ENCODE peak calls at places on chromosomes 4 and X, in ten cellular contexts. One of them, this sample, is unnamed.

GRCh38 chr4:115249808-115250207 is 136.4 kb upstream of the NDST4 start:
- DNase-seq in uterus: no peak
- DNase-seq in substantia nigra: no peak
- DNase-seq in A673: no peak
- DNase-seq in transverse colon: no peak
- DNase-seq in dorsolateral prefrontal cortex: no peak
- DNase-seq in lung: no peak
- DNase-seq in adrenal gland: no peak
- DNase-seq in ascending aorta: no peak
- DNase-seq in fibroblast of lung: no peak
- DNase-seq in this sample: no peak

GRCh38 chr4:39227906-39228305 is 45.6 kb downstream of the WDR19 start:
- DNase-seq in uterus: no peak
- DNase-seq in substantia nigra: no peak
- DNase-seq in A673: no peak
- DNase-seq in transverse colon: no peak
- DNase-seq in dorsolateral prefrontal cortex: no peak
- DNase-seq in lung: no peak
- DNase-seq in adrenal gland: no peak
- DNase-seq in ascending aorta: no peak
- DNase-seq in fibroblast of lung: no peak
- DNase-seq in this sample: no peak

GRCh38 chrX:14056201-14056600 is 26.5 kb upstream of the GEMIN8 start:
- DNase-seq in uterus: no peak
- DNase-seq in substantia nigra: no peak
- DNase-seq in A673: no peak
- DNase-seq in transverse colon: no peak
- DNase-seq in dorsolateral prefrontal cortex: no peak
- DNase-seq in lung: no peak
- DNase-seq in adrenal gland: no peak
- DNase-seq in ascending aorta: no peak
- DNase-seq in fibroblast of lung: no peak
- DNase-seq in this sample: no peak

GRCh38 chr4:167509551-167509950 is 275.3 kb upstream of the SPOCK3 start:
- DNase-seq in uterus: no peak
- DNase-seq in substantia nigra: no peak
- DNase-seq in A673: no peak
- DNase-seq in transverse colon: no peak
- DNase-seq in dorsolateral prefrontal cortex: no peak
- DNase-seq in lung: no peak
- DNase-seq in adrenal gland: no peak
- DNase-seq in ascending aorta: no peak
- DNase-seq in fibroblast of lung: no peak
- DNase-seq in this sample: no peak

GRCh38 chrX:95885074-95885473 is 799.6 kb upstream of the DIAPH2 start:
- DNase-seq in uterus: no peak
- DNase-seq in substantia nigra: no peak
- DNase-seq in A673: peak
- DNase-seq in transverse colon: peak
- DNase-seq in dorsolateral prefrontal cortex: no peak
- DNase-seq in lung: no peak
- DNase-seq in adrenal gland: no peak
- DNase-seq in ascending aorta: peak
- DNase-seq in fibroblast of lung: peak
- DNase-seq in this sample: no peak

GRCh38 chr4:139154538-139154937 is 22.5 kb downstream of the ELF2 start:
- DNase-seq in uterus: no peak
- DNase-seq in substantia nigra: no peak
- DNase-seq in A673: no peak
- DNase-seq in transverse colon: no peak
- DNase-seq in dorsolateral prefrontal cortex: no peak
- DNase-seq in lung: no peak
- DNase-seq in adrenal gland: no peak
- DNase-seq in ascending aorta: no peak
- DNase-seq in fibroblast of lung: no peak
- DNase-seq in this sample: no peak

GRCh38 chr4:141501931-141502330 is 134.5 kb upstream of the IL15 start:
- DNase-seq in uterus: no peak
- DNase-seq in substantia nigra: no peak
- DNase-seq in A673: peak
- DNase-seq in transverse colon: no peak
- DNase-seq in dorsolateral prefrontal cortex: no peak
- DNase-seq in lung: no peak
- DNase-seq in adrenal gland: no peak
- DNase-seq in ascending aorta: no peak
- DNase-seq in fibroblast of lung: peak
- DNase-seq in this sample: no peak

GRCh38 chrX:41116948-41117347 is 31.7 kb downstream of the USP9X start:
- DNase-seq in uterus: no peak
- DNase-seq in substantia nigra: no peak
- DNase-seq in A673: peak
- DNase-seq in transverse colon: no peak
- DNase-seq in dorsolateral prefrontal cortex: no peak
- DNase-seq in lung: no peak
- DNase-seq in adrenal gland: no peak
- DNase-seq in ascending aorta: no peak
- DNase-seq in fibroblast of lung: no peak
- DNase-seq in this sample: no peak

GRCh38 chr4:7044415-7044930 is 1.3 kb downstream of the TADA2B start:
- DNase-seq in uterus: no peak
- DNase-seq in substantia nigra: no peak
- DNase-seq in A673: no peak
- DNase-seq in transverse colon: no peak
- DNase-seq in dorsolateral prefrontal cortex: no peak
- DNase-seq in lung: no peak
- DNase-seq in adrenal gland: peak
- DNase-seq in ascending aorta: no peak
- DNase-seq in fibroblast of lung: no peak
- DNase-seq in this sample: no peak

GRCh38 chr4:7048642-7049041 is 5.5 kb downstream of the TADA2B start:
- DNase-seq in uterus: no peak
- DNase-seq in substantia nigra: no peak
- DNase-seq in A673: no peak
- DNase-seq in transverse colon: no peak
- DNase-seq in dorsolateral prefrontal cortex: no peak
- DNase-seq in lung: no peak
- DNase-seq in adrenal gland: no peak
- DNase-seq in ascending aorta: no peak
- DNase-seq in fibroblast of lung: no peak
- DNase-seq in this sample: no peak

GRCh38 chr4:7046971-7047370 is 3.8 kb downstream of the TADA2B start:
- DNase-seq in uterus: no peak
- DNase-seq in substantia nigra: no peak
- DNase-seq in A673: no peak
- DNase-seq in transverse colon: no peak
- DNase-seq in dorsolateral prefrontal cortex: no peak
- DNase-seq in lung: no peak
- DNase-seq in adrenal gland: no peak
- DNase-seq in ascending aorta: no peak
- DNase-seq in fibroblast of lung: no peak
- DNase-seq in this sample: no peak

GRCh38 chr4:7045553-7045952 is 2.4 kb downstream of the TADA2B start:
- DNase-seq in uterus: no peak
- DNase-seq in substantia nigra: no peak
- DNase-seq in A673: no peak
- DNase-seq in transverse colon: no peak
- DNase-seq in dorsolateral prefrontal cortex: no peak
- DNase-seq in lung: no peak
- DNase-seq in adrenal gland: no peak
- DNase-seq in ascending aorta: no peak
- DNase-seq in fibroblast of lung: no peak
- DNase-seq in this sample: no peak

DNA sequence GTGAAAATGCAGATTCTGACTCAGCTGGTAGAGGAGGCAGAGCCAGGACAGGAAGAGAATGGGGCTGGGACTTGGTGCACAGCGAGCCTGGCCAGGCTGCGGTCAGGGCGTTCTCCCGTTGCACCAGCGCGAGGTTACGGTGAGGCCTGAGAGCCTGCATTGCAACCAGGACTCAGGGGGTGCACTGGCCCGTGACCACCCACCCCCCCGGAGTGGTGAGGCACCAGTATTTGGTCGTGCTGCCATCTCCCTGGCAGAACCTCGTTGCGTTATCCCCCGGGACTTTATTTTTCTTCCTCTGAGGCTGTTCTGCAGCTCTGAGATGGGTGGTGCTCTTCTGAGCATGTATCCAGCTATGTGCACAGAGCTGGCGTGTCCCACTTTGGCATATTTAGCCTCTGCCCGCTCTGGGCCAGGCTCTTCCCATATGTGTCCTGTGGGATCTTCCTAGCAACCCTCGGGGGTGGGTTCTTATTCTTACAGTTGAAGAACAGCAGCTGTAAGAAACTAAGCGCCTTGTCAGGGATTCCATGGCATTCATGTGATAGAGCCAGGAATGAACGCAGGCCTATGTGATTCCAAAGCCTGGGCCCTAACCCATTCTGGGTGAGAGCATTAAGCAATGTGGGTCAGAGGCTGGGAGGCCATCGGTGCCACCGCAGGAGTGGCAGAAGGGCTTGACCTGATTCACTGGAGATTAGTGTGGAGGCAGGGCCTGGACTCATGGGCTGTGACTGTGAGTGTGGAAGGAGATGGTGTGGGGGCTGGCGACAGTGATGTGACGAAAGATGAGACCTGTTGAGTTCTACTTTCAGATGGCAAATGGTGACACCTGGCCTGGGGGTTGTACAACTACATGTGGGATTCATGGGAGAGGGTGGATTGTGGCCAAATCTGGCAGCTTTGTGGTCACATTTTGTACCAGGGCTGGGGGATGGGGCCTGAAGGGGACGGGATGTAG is 3.1 kb downstream of the TADA2B start:
- DNase-seq in uterus: no peak
- DNase-seq in substantia nigra: no peak
- DNase-seq in A673: no peak
- DNase-seq in transverse colon: no peak
- DNase-seq in dorsolateral prefrontal cortex: no peak
- DNase-seq in lung: no peak
- DNase-seq in adrenal gland: no peak
- DNase-seq in ascending aorta: no peak
- DNase-seq in fibroblast of lung: no peak
- DNase-seq in this sample: no peak
- H3K27ac ChIP-seq in uterus: no peak
- H3K27ac ChIP-seq in substantia nigra: no peak
- H3K27ac ChIP-seq in A673: no peak
- H3K27ac ChIP-seq in transverse colon: no peak
- H3K27ac ChIP-seq in dorsolateral prefrontal cortex: no peak
- H3K27ac ChIP-seq in lung: no peak
- H3K27ac ChIP-seq in adrenal gland: peak
- H3K27ac ChIP-seq in ascending aorta: no peak
- H3K27ac ChIP-seq in fibroblast of lung: no peak
- H3K27ac ChIP-seq in this sample: no peak

DNA sequence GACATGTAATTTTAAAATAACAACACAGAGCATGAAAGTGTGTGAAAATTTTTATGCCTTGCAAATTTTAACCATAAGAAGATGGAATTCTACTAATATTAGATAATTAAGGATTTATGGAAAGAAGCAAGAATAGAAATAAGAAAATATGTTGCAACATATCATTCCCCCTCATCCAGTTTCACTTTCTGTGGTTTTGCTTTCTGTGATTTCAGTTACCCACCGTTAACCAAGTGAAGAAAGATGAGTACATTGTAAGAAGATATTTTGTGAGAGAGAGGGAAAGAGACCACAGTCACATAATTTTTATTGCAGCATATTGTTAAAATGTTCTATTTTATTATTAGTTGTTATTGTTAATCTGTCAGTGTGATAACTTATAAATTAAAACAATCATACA is 77.9 kb downstream of the ADAM29 start:
- DNase-seq in uterus: no peak
- DNase-seq in substantia nigra: no peak
- DNase-seq in A673: no peak
- DNase-seq in transverse colon: no peak
- DNase-seq in dorsolateral prefrontal cortex: no peak
- DNase-seq in lung: no peak
- DNase-seq in adrenal gland: no peak
- DNase-seq in ascending aorta: no peak
- DNase-seq in fibroblast of lung: no peak
- DNase-seq in this sample: no peak
- H3K27ac ChIP-seq in uterus: no peak
- H3K27ac ChIP-seq in substantia nigra: no peak
- H3K27ac ChIP-seq in A673: no peak
- H3K27ac ChIP-seq in transverse colon: no peak
- H3K27ac ChIP-seq in dorsolateral prefrontal cortex: no peak
- H3K27ac ChIP-seq in lung: no peak
- H3K27ac ChIP-seq in adrenal gland: no peak
- H3K27ac ChIP-seq in ascending aorta: no peak
- H3K27ac ChIP-seq in fibroblast of lung: no peak
- H3K27ac ChIP-seq in this sample: no peak

GRCh38 chr4:181760560-181760959 is 482.6 kb upstream of the TENM3 start:
- DNase-seq in uterus: no peak
- DNase-seq in substantia nigra: no peak
- DNase-seq in A673: no peak
- DNase-seq in transverse colon: no peak
- DNase-seq in dorsolateral prefrontal cortex: no peak
- DNase-seq in lung: no peak
- DNase-seq in adrenal gland: no peak
- DNase-seq in ascending aorta: no peak
- DNase-seq in fibroblast of lung: no peak
- DNase-seq in this sample: no peak

GRCh38 chr4:181761130-181761529 is 482.1 kb upstream of the TENM3 start:
- DNase-seq in uterus: no peak
- DNase-seq in substantia nigra: no peak
- DNase-seq in A673: no peak
- DNase-seq in transverse colon: no peak
- DNase-seq in dorsolateral prefrontal cortex: no peak
- DNase-seq in lung: no peak
- DNase-seq in adrenal gland: no peak
- DNase-seq in ascending aorta: no peak
- DNase-seq in fibroblast of lung: peak
- DNase-seq in this sample: no peak

GRCh38 chr4:181770971-181771370 is 472.2 kb upstream of the TENM3 start:
- DNase-seq in uterus: no peak
- DNase-seq in substantia nigra: no peak
- DNase-seq in A673: no peak
- DNase-seq in transverse colon: no peak
- DNase-seq in dorsolateral prefrontal cortex: no peak
- DNase-seq in lung: no peak
- DNase-seq in adrenal gland: no peak
- DNase-seq in ascending aorta: no peak
- DNase-seq in fibroblast of lung: no peak
- DNase-seq in this sample: no peak

DNA sequence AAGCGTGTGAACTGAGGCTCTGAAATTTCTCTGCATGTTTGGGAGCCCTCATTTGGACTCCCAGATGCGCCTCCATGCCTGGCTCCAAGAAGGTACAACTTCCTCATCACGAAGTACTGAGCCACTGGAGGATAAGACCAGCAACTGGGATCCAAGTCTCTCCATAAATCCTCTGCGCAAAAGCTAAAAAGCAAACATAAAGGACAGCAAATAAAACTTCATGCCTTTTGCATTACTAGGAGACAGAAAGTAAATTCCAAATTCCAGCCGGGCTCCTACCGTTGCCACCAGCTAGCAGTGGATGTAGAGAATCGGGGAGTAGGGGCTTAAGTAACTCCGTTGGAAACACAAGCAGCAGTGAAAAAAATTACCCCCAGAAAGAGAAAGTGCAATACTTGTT is 477.1 kb upstream of the TENM3 start:
- DNase-seq in uterus: no peak
- DNase-seq in substantia nigra: no peak
- DNase-seq in A673: no peak
- DNase-seq in transverse colon: no peak
- DNase-seq in dorsolateral prefrontal cortex: no peak
- DNase-seq in lung: no peak
- DNase-seq in adrenal gland: no peak
- DNase-seq in ascending aorta: no peak
- DNase-seq in fibroblast of lung: no peak
- DNase-seq in this sample: no peak
- H3K27ac ChIP-seq in uterus: no peak
- H3K27ac ChIP-seq in substantia nigra: no peak
- H3K27ac ChIP-seq in A673: no peak
- H3K27ac ChIP-seq in transverse colon: no peak
- H3K27ac ChIP-seq in dorsolateral prefrontal cortex: no peak
- H3K27ac ChIP-seq in lung: no peak
- H3K27ac ChIP-seq in adrenal gland: no peak
- H3K27ac ChIP-seq in ascending aorta: no peak
- H3K27ac ChIP-seq in fibroblast of lung: no peak
- H3K27ac ChIP-seq in this sample: no peak

DNA sequence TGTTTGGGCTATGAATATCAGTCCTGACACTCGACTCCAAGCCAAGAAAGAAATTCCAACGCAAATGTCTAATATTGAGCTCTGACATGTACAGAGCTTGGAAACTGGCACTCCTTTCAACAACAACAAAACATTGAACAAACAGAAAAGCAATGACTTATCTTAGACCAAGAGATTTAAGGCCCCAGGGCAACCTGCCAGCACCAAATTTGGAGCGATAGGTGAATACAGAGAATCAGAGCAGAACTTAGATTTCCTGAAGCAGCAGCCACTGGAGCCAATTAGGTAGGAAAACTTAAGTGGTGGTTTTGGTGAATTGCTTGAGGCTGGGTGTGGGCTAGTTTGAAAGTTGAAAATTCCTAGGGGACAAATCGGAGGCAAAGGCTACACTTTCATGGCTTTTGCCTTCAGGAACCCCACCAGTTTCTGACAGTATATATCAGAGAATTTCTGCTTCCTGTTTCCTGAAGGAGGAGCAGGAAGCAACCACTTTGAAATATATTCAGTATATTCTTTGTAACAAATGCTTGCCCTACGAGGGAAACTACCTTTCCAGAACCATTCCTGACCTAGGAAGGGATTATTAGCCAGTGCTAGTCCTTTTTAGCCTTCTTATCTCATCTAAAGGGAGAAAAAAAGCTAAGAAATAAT is 10.1 kb upstream of the FMR1 start:
- DNase-seq in uterus: no peak
- DNase-seq in substantia nigra: no peak
- DNase-seq in A673: no peak
- DNase-seq in transverse colon: no peak
- DNase-seq in dorsolateral prefrontal cortex: no peak
- DNase-seq in lung: no peak
- DNase-seq in adrenal gland: no peak
- DNase-seq in ascending aorta: no peak
- DNase-seq in fibroblast of lung: no peak
- DNase-seq in this sample: no peak
- H3K27ac ChIP-seq in uterus: no peak
- H3K27ac ChIP-seq in substantia nigra: no peak
- H3K27ac ChIP-seq in A673: no peak
- H3K27ac ChIP-seq in transverse colon: no peak
- H3K27ac ChIP-seq in dorsolateral prefrontal cortex: no peak
- H3K27ac ChIP-seq in lung: no peak
- H3K27ac ChIP-seq in adrenal gland: no peak
- H3K27ac ChIP-seq in ascending aorta: no peak
- H3K27ac ChIP-seq in fibroblast of lung: no peak
- H3K27ac ChIP-seq in this sample: no peak